ENCODE peak calls at places on chromosomes 4 and X, in six cellular contexts. B is vagina, R is right lobe of liver, X is A549, I is tibial nerve, N is body of pancreas. Q is an unnamed sample.

GRCh38 chr4:102612824-102613366 is 111.7 kb downstream of the NFKB1 start:
- DNase-seq in X (no peak), R (no peak), N (no peak), I (no peak), B (no peak), Q (no peak)

GRCh38 chr4:128831526-128832252 is 22.2 kb downstream of the JADE1 start:
- DNase-seq in R (no peak), B (no peak), X (no peak), I (no peak), N (no peak), Q (no peak)

GRCh38 chr4:95466791-95467190 is 82.0 kb downstream of the UNC5C start:
- DNase-seq in B (no peak), R (no peak), X (no peak), N (no peak), I (no peak), Q (no peak)

GRCh38 chrX:112714357-112714918 is 34.7 kb upstream of the LHFPL1 start:
- DNase-seq in I (no peak), N (no peak), R (no peak), X (no peak), B (no peak), Q (no peak)

GRCh38 chrX:18291006-18291545 is 63.4 kb downstream of the SCML2 start:
- DNase-seq in I (no peak), R (no peak), X (no peak), N (no peak), B (no peak), Q (no peak)

GRCh38 chrX:65690057-65690855 is 22.8 kb downstream of the MSN start:
- DNase-seq in N (no peak), R (peak; percentile 50), I (no peak), B (no peak), X (no peak), Q (peak; percentile 40)

GRCh38 chrX:100410083-100410590 is at the start of gene PCDH19:
- DNase-seq in B (no peak), I (peak; percentile 27), N (peak; percentile 40), R (peak; percentile 52), X (peak; percentile 49), Q (no peak)

GRCh38 chrX:123361371-123361770 is 177.3 kb downstream of the GRIA3 start:
- DNase-seq in I (no peak), N (no peak), R (no peak), B (no peak), X (no peak), Q (no peak)

GRCh38 chrX:70422886-70423336 is at the start of gene GDPD2:
- DNase-seq in I (no peak), B (no peak), N (peak; percentile 58), R (no peak), X (no peak), Q (no peak)

GRCh38 chr4:164204434-164204833 is 549.5 kb upstream of the SMIM31 start:
- DNase-seq in B (no peak), X (no peak), R (no peak), I (no peak), N (no peak), Q (peak; percentile 7)

GRCh38 chr4:102535398-102536082 is 34.4 kb downstream of the NFKB1 start:
- DNase-seq in X (no peak), R (no peak), N (no peak), I (no peak), B (no peak), Q (peak; percentile 8)

GRCh38 chr4:90403781-90404180 is 276.6 kb downstream of the CCSER1 start:
- DNase-seq in X (no peak), R (no peak), I (no peak), B (no peak), N (no peak), Q (no peak)

GRCh38 chr4:95549246-95550138 is 719 bp upstream of the UNC5C start:
- DNase-seq in X (no peak), I (peak; percentile 25), B (no peak), N (peak; percentile 21), R (no peak), Q (peak; percentile 14)

GRCh38 chr4:31585503-31585902 is 865.3 kb downstream of the PCDH7 start:
- DNase-seq in I (no peak), B (no peak), N (no peak), X (no peak), R (no peak), Q (no peak)

GRCh38 chr4:113292371-113293042 is 243.1 kb downstream of the ANK2 start:
- DNase-seq in X (no peak), B (no peak), I (no peak), R (no peak), N (no peak), Q (no peak)

GRCh38 chrX:16838202-16839066 is 31.7 kb downstream of the RBBP7 start:
- DNase-seq in N (peak; percentile 26), I (no peak), X (no peak), B (no peak), R (peak; percentile 86), Q (no peak)

GRCh38 chr4:55068522-55068921 is 56.9 kb downstream of the KDR start:
- DNase-seq in I (no peak), R (no peak), B (no peak), X (no peak), N (no peak), Q (no peak)

GRCh38 chr4:23881674-23882337 is 8.0 kb downstream of the PPARGC1A start:
- DNase-seq in N (no peak), X (no peak), I (no peak), R (peak; percentile 70), B (no peak), Q (no peak)

GRCh38 chr4:75477201-75477600 is 37.0 kb downstream of the RCHY1 start:
- DNase-seq in R (no peak), B (no peak), N (no peak), X (no peak), I (no peak), Q (no peak)

GRCh38 chr4:2269206-2269531 is 7.3 kb upstream of the MXD4 start:
- DNase-seq in I (no peak), N (no peak), B (no peak), X (no peak), R (no peak), Q (no peak)

GRCh38 chr4:14254806-14255445 is 627.4 kb upstream of the BOD1L1 start:
- DNase-seq in I (no peak), N (no peak), X (no peak), B (no peak), R (no peak), Q (no peak)

DNA sequence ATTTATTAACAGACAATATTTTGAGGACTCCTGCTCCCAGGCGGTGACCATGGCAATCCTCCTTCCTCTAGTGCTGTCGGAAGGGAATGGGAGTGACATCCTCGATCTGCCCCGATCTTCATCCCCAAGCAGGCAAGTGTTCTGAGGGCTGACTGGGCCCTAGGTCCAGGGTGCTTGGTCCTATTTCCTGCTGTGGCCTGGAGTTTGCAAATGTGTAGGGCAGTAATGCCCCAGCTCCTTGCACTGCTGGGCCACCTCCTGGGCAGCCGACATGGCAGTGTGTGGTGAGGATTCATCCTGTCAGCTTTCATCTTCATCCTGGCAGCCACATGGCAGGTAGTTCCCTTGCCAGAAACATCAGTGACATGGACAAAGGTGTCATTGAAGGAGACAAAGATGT is 66.0 kb downstream of the TMEM154 start:
- DNase-seq in I (no peak), N (no peak), X (no peak), B (no peak), R (no peak), Q (no peak)
- TF ChIP-seq POLR2A in I (no peak), N (no peak), X (no peak), B (no peak), R (no peak), Q (no peak)

GRCh38 chr4:99317354-99317753 is 3.8 kb downstream of the ADH1B start:
- DNase-seq in I (no peak), R (no peak), B (no peak), N (no peak), X (no peak), Q (no peak)

GRCh38 chr4:99324361-99324760 is 3.2 kb upstream of the ADH1B start:
- DNase-seq in R (no peak), X (no peak), N (no peak), B (no peak), I (no peak), Q (no peak)

GRCh38 chr4:99323761-99324160 is 2.6 kb upstream of the ADH1B start:
- DNase-seq in B (no peak), I (peak; percentile 76), R (peak; percentile 80), N (peak; percentile 23), X (no peak), Q (no peak)

GRCh38 chr4:99324978-99325377 is 3.8 kb upstream of the ADH1B start:
- DNase-seq in I (peak; percentile 82), N (peak; percentile 66), R (peak; percentile 85), X (no peak), B (no peak), Q (no peak)

DNA sequence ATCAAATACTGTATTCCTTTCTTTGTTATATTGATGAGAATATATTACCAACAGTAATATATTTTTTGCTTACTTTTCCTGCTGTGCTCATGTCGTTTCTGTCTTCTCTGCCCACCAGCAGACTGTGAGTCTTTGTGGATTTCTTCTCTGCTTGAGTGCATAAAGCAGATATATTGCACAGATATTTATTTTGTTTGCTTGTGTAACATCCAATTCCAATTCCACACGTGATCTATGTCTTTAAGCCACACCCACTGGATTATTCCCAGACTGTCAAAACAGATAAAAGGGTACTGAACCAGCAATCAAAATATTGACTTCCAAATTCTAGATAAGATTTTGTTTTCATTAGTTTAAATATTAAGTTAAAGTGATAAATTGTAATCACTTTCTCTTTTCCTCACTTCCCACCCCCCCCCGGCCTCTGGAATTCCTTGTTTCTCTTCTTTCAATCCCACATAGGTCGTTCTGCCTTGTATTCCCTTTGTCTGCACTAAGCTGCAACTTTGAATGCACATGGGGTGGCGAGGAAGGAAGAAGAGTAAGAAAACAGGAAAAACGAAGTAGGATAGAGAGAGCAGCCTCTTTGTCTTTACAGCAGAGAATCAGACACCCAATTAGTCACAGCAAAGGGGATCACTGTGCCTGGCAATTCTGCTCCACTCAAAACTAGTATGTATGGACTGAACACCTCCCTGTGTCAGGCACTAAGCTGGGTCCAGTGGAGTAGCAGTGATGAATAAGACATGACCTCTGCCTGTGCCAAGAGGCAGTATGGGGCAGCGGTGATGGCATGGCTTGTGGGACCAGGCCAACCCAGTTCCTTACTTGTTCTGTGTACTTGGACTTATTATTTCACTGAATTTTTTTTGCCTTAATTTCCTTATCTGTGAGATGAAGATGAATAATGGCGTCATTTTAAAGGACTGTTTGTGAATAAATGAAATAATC is at the start of gene ADH1B:
- DNase-seq in N (peak; percentile 15), B (no peak), I (peak; percentile 65), R (peak; percentile 64), X (no peak), Q (no peak)
- TF ChIP-seq POLR2A in N (peak; percentile 17), B (no peak), I (peak; percentile 45), R (peak; percentile 60), X (no peak), Q (no peak)

GRCh38 chrX:2788980-2789379 is 37.1 kb downstream of the XG start:
- DNase-seq in B (no peak), N (no peak), X (no peak), I (no peak), R (no peak), Q (no peak)
- TF ChIP-seq POLR2A in B (no peak), N (no peak), X (no peak), I (no peak), R (no peak), Q (no peak)

DNA sequence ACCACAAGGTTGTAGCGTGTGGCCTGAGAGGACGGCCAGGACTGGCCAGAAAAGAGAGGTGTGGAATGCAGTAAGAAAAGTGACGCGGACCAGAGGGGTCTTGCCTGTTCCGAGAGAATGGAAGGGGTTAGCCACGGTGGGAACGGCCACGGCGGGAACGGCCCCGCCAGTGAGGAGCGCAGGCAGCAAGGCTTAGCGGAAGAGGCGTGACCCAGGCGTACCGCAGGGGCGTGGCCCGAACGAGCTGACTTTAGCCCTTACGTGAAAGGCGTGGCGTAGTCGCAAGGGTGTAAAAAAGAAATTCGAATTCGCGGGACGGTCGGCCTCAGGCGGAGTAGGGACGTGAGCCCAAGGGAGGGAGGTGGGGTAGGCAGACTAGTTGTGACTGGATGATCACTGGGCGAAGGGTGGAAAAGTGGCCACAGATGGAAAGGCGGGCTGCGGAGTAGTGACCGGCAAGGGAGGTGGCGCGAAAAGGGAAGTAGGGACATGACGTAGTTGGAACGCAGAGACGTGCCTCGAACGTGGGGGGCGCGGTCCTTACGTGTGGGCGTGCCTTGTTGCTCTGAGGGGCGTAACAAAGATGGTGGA is 10.4 kb upstream of the CLTRN start:
- DNase-seq in B (peak; percentile 99), I (peak; percentile 79), X (peak; percentile 51), R (peak; percentile 88), N (peak; percentile 93), Q (peak; percentile 11)
- TF ChIP-seq POLR2A in B (peak; percentile 42), I (peak; percentile 79), X (no peak), R (peak; percentile 65), N (peak; percentile 91), Q (peak; percentile 50)

Q was measured in H54.